ENCODE peak calls at places on chromosomes 6 and 20, in six cellular contexts. Y is cardiac fibroblast, E is stomach, N is mucosa of descending colon, M is astrocyte of the spinal cord, H is dorsolateral prefrontal cortex. T is an unnamed sample.

GRCh38 chr20:37346232-37346525 is 239 bp downstream of the SRC start:
- DNase-seq in N (no peak), E (no peak), H (no peak), Y (no peak), M (no peak), T (no peak)

GRCh38 chr20:38515631-38516030 is 43.0 kb downstream of the RALGAPB start:
- DNase-seq in M (no peak), N (no peak), Y (no peak), H (no peak), E (no peak), T (peak)

GRCh38 chr6:158706369-158706982 is 56.6 kb downstream of the SYTL3 start:
- DNase-seq in H (peak), Y (peak), N (peak), E (peak), M (peak), T (peak)

GRCh38 chr6:113684382-113684901 is 172.7 kb upstream of the MARCKS start:
- DNase-seq in E (no peak), H (no peak), N (no peak), Y (no peak), M (no peak), T (peak)

GRCh38 chr6:107443904-107444267 is 15.5 kb downstream of the PDSS2 start:
- DNase-seq in M (no peak), Y (no peak), H (no peak), E (no peak), N (no peak), T (no peak)

GRCh38 chr6:169934699-169935347 is 183.4 kb downstream of the ERMARD start:
- DNase-seq in Y (no peak), H (no peak), E (no peak), M (no peak), N (no peak), T (no peak)

GRCh38 chr20:53981752-53982437 is 88.5 kb downstream of the BCAS1 start:
- DNase-seq in M (no peak), N (no peak), E (no peak), Y (no peak), H (no peak), T (no peak)

GRCh38 chr6:13681305-13682061 is 30.2 kb downstream of the RANBP9 start:
- DNase-seq in M (no peak), Y (no peak), N (no peak), H (no peak), E (no peak), T (no peak)

GRCh38 chr6:167858086-167858591 is 31.4 kb downstream of the AFDN start:
- DNase-seq in M (peak), Y (peak), H (no peak), N (no peak), E (no peak), T (peak)

GRCh38 chr6:78749326-78749725 is 118.0 kb upstream of the IRAK1BP1 start:
- DNase-seq in H (no peak), Y (peak), E (no peak), M (peak), N (no peak), T (peak)

GRCh38 chr20:38970302-38970701 is 8.2 kb downstream of the DHX35 start:
- DNase-seq in M (peak), Y (peak), E (no peak), N (no peak), H (no peak), T (peak)

GRCh38 chr6:20211941-20212391 is 303 bp downstream of the MBOAT1 start:
- DNase-seq in N (peak), E (peak), M (no peak), Y (peak), H (no peak), T (peak)

GRCh38 chr6:3433005-3433404 is 23.8 kb downstream of the SLC22A23 start:
- DNase-seq in E (peak), M (no peak), N (no peak), Y (no peak), H (no peak), T (no peak)

GRCh38 chr6:169800668-169801395 is 49.4 kb downstream of the ERMARD start:
- DNase-seq in M (peak), Y (peak), E (peak), N (no peak), H (peak), T (peak)

GRCh38 chr20:16621435-16622141 is 48.3 kb upstream of the KIF16B start:
- DNase-seq in N (no peak), H (no peak), Y (no peak), E (no peak), M (no peak), T (no peak)

GRCh38 chr6:42938987-42939809 is 9.9 kb downstream of the CNPY3 start:
- DNase-seq in Y (no peak), N (no peak), M (no peak), H (no peak), E (no peak), T (no peak)

GRCh38 chr6:110447761-110448160 is 28.7 kb downstream of the SLC22A16 start:
- DNase-seq in E (no peak), H (no peak), M (no peak), N (no peak), Y (no peak), T (no peak)

GRCh38 chr6:136975089-136975715 is 53.1 kb downstream of the SLC35D3 start:
- DNase-seq in N (no peak), H (no peak), E (no peak), M (no peak), Y (no peak), T (no peak)

DNA sequence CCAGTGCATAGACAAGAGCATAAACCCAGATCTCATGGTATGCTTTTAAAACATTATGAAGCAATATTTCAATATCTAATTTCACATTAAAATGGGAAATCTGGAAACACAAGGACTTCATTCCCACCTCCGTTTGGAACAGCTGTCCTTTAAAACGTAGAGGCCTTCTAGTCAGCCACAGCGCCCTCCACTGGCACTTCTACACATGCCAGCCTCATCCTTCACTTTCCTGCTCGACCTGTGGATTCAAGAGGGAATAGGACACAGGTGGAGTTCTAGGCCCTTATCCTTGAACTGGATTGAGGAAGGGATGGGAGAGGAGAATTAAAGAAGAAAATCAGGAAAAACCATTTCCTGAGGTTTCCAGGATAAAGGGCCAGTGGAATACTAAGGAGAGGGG is 85.6 kb downstream of the LYRM4 start:
- DNase-seq in E (no peak), N (no peak), Y (peak), H (no peak), M (no peak), T (no peak)
- TF ChIP-seq CTCF in E (no peak), N (no peak), Y (peak), H (peak), M (peak), T (peak)

GRCh38 chr6:166415306-166415705 is 32.6 kb upstream of the MPC1 start:
- DNase-seq in Y (no peak), E (no peak), H (no peak), N (peak), M (no peak), T (no peak)
- H3K4me3 ChIP-seq in Y (no peak), E (no peak), H (no peak), N (no peak), M (no peak), T (no peak)

GRCh38 chr6:122405417-122405816 is 6.0 kb downstream of the HSF2 start:
- DNase-seq in N (no peak), Y (peak), H (no peak), E (no peak), M (no peak), T (peak)
- TF ChIP-seq CTCF in N (no peak), Y (peak), H (no peak), E (no peak), M (peak), T (peak)

DNA sequence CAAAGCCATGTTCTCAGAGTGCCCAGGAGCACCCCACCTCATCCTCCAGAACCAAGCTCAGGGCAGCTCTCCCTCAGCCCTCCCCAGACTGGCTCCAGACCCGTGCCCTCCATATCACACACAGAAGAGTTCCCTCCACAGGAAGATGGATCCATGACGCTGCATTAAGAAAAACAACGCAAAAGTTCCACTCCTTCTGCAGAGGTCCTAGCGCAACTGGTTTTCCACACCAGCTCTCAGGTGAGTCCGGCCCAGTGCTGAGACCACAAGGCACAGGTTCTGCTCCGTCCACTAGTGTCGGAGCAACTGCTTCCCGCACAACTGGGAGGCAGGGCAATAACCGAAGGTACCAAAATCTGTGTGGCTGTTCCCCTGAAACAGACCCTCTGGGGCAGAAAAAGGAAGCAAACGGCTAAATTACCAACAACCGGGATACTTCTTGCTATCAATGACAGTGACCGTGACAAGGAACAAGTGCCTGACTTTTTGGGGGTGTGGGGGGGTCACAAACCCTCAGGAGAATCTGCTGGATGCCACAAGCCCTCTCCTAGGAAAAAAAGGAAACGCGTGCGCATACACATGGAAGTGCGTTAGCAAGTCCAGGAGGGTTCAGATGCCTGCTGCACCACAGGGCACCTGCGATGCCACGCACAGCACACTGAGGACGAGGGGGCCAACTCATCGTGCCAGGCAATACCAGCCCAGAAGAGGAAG is 49.2 kb downstream of the MYH7B start:
- DNase-seq in N (no peak), M (no peak), H (no peak), E (no peak), Y (no peak), T (no peak)
- H3K4me3 ChIP-seq in N (no peak), M (no peak), H (no peak), E (no peak), Y (no peak), T (no peak)

GRCh38 chr6:119348308-119349040 is 1.1 kb downstream of the MAN1A1 start:
- DNase-seq in H (no peak), N (peak), Y (no peak), M (peak), E (peak), T (no peak)

GRCh38 chr6:119350202-119351004 is 842 bp upstream of the MAN1A1 start:
- DNase-seq in Y (peak), M (peak), N (peak), H (no peak), E (no peak), T (peak)

GRCh38 chr6:119349041-119349340 is 570 bp downstream of the MAN1A1 start:
- DNase-seq in Y (no peak), E (peak), M (no peak), N (no peak), H (no peak), T (no peak)

GRCh38 chr6:119349341-119350201 is at the start of gene MAN1A1:
- DNase-seq in M (peak), Y (peak), E (peak), N (peak), H (peak), T (peak)

DNA sequence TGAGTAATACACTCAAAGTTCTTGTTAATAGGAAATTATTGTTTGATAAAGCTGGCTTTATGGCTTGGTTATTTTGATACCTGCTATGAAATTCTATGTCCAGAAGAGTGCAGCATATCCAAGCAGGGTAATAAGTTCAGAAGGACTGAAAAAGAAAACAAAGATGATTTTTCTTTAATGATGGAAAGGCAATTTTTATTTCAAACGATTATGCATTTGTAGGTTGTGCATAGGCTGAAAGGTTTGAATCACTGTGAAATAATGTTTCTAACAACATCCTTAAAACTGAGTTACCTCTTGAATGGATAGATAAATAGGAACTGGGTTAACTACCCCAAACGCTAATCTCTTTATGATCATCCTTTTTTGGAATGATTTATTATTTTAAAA is 1.4 kb upstream of the MAN1A1 start:
- DNase-seq in M (peak), N (no peak), Y (peak), H (no peak), E (no peak), T (peak)
- TF ChIP-seq CTCF in M (peak), N (no peak), Y (peak), H (no peak), E (peak), T (peak)

GRCh38 chr6:53328375-53328774 is 20.4 kb downstream of the ELOVL5 start:
- DNase-seq in Y (peak), E (no peak), N (no peak), M (no peak), H (no peak), T (no peak)
- H3K4me3 ChIP-seq in Y (no peak), E (no peak), N (no peak), M (no peak), H (no peak), T (no peak)

GRCh38 chr20:57080796-57081195 is 185.6 kb downstream of the BMP7 start:
- DNase-seq in H (no peak), M (peak), Y (no peak), N (no peak), E (no peak), T (peak)
- TF ChIP-seq CTCF in H (peak), M (peak), Y (no peak), N (no peak), E (no peak), T (peak)

DNA sequence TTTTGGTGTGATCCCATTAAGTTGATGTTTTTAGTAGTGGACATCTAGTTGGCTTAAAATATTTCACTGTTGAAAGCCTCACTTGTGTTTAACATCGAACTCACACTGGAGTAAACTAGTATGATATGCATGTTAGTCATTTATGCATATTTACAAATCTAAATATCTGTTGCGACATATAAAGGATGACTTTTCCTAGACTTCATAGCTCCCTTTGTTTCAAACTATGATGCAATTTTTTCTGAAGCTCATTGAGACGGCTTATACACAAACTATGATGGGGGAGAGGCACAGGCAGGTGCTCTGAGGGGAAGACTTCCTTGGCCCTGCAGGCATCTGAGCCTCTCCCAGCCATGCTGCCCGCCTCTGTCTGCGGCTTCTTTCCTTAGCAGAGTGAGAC is 11.8 kb upstream of the FOXC1 start:
- DNase-seq in H (no peak), N (no peak), E (no peak), Y (peak), M (no peak), T (peak)
- H3K4me3 ChIP-seq in H (no peak), N (no peak), E (no peak), Y (no peak), M (no peak), T (no peak)

GRCh38 chr20:46151936-46152335 is 33.8 kb downstream of the CD40 start:
- DNase-seq in M (no peak), E (no peak), H (no peak), Y (no peak), N (peak), T (no peak)
- TF ChIP-seq CTCF in M (peak), E (no peak), H (no peak), Y (peak), N (no peak), T (peak)

DNA sequence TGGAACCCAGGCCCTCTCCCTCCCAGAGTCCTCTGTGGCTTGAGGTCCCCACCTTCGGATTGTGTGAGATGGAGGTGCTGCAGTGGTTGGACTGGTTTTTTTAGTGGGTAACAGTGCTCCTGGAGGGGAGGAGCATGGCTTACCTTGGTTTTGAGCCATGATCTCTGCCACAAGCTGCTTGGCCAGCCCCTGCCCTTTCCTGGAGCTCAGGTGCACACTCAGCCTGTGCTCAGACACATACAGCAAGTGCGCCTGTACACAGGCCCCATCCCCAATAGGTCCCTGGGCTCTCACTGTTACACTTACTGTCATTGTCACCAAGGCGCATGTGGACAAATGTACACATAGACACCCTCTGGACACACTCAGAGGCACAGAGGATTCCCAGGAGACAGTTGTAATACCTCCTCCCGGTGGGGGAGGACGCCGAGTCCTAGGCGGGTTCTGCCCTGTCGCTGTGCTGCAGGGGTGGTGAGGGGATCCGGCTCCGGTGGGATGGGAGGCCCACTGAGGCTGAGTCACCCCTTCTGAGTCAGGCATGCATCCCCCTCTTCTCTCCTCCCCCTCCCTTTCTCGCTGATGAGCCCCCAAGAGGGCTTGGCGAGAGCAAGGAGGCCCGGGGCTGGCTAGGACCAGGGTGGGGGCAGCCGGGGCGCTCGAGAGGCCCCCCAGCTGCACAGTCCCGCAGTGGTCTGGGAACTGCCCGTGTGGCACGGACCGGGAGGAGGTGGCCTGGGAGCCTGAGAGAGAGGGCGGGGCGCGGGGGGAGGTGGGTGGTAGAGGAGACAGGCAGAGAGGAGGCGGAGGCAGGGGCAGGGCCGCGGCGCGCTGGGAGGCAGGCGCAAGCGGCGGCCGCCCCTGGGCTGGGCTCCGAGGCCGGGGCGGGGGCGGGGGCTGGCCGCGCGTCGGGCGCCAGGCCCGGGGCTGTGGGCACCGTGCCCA is 515 bp upstream of the EPB41L1 start:
- DNase-seq in Y (peak), E (peak), M (peak), H (peak), N (peak), T (peak)
- H3K4me3 ChIP-seq in Y (peak), E (peak), M (peak), H (peak), N (no peak), T (peak)